ENCODE peak calls at places on chromosomes 11 and 22, in five cellular contexts. U is MV-4-11, F is IMR-90, Z is H7, X is anterior cingulate cortex. K is an unnamed sample.

GRCh38 chr11:118913411-118914125 is 12.2 kb downstream of the BCL9L start:
- DNase-seq in Z (peak), U (no peak), F (no peak), X (peak), K (no peak)

GRCh38 chr11:33689089-33689488 is 11.5 kb downstream of the C11orf91 start:
- DNase-seq in F (no peak), X (no peak), Z (no peak), U (no peak), K (no peak)

GRCh38 chr11:131111775-131112174 is 195.5 kb upstream of the SNX19 start:
- DNase-seq in U (no peak), F (no peak), X (no peak), Z (no peak), K (no peak)

GRCh38 chr11:35216962-35217667 is 78.1 kb downstream of the CD44 start:
- DNase-seq in F (no peak), U (no peak), Z (no peak), X (no peak), K (no peak)

GRCh38 chr11:133946541-133947297 is 10.0 kb downstream of the IGSF9B start:
- DNase-seq in U (no peak), Z (peak), X (peak), F (no peak), K (peak)

GRCh38 chr11:36007127-36007824 is 63.4 kb downstream of the LDLRAD3 start:
- DNase-seq in X (no peak), U (no peak), F (no peak), Z (no peak), K (no peak)

GRCh38 chr11:122202951-122203456 is 87.0 kb upstream of the BLID start:
- DNase-seq in U (peak), X (peak), Z (peak), F (peak), K (peak)

GRCh38 chr22:24021304-24021703 is 10.2 kb downstream of the CABIN1 start:
- DNase-seq in U (no peak), X (no peak), F (no peak), Z (no peak), K (no peak)

GRCh38 chr11:17906436-17906835 is 106.4 kb downstream of the SERGEF start:
- DNase-seq in F (no peak), X (no peak), Z (peak), U (no peak), K (peak)

GRCh38 chr22:29030618-29031235 is 30.9 kb downstream of the C22orf31 start:
- DNase-seq in X (peak), Z (peak), F (peak), U (no peak), K (peak)

GRCh38 chr11:83724704-83725114 is 438.5 kb upstream of the CCDC90B start:
- DNase-seq in Z (peak), X (peak), F (no peak), U (no peak), K (peak)

GRCh38 chr11:57406337-57406904 is 16.0 kb upstream of the PRG2 start:
- DNase-seq in X (no peak), Z (no peak), U (peak), F (peak), K (no peak)

GRCh38 chr11:64400096-64400495 is 41.1 kb downstream of the RPS6KA4 start:
- DNase-seq in U (peak), Z (no peak), F (no peak), X (no peak), K (no peak)

GRCh38 chr11:119460582-119460981 is 37.6 kb upstream of the THY1 start:
- DNase-seq in F (peak), U (no peak), X (no peak), Z (no peak), K (no peak)

GRCh38 chr11:116703421-116703820 is 69.4 kb downstream of the BUD13 start:
- DNase-seq in X (peak), U (peak), Z (peak), F (no peak), K (peak)

GRCh38 chr11:19398772-19399542 is 158.2 kb upstream of the E2F8 start:
- DNase-seq in Z (no peak), X (no peak), F (peak), U (no peak), K (no peak)

GRCh38 chr22:49350441-49351121 is 477.1 kb downstream of the BRD1 start:
- DNase-seq in X (no peak), Z (no peak), F (no peak), U (no peak), K (no peak)

GRCh38 chr11:44402466-44403075 is 92.6 kb upstream of the ALX4 start:
- DNase-seq in U (no peak), Z (no peak), X (no peak), F (no peak), K (no peak)

GRCh38 chr11:12625438-12626071 is 48.7 kb upstream of the TEAD1 start:
- DNase-seq in X (no peak), Z (no peak), U (peak), F (peak), K (no peak)

GRCh38 chr11:23563591-23563990 is 703.3 kb upstream of the CCDC179 start:
- DNase-seq in F (no peak), U (no peak), Z (no peak), X (no peak), K (no peak)

GRCh38 chr11:35994421-35994820 is 50.6 kb downstream of the LDLRAD3 start:
- DNase-seq in U (no peak), F (no peak), Z (no peak), X (no peak), K (no peak)

GRCh38 chr11:75673977-75674582 is 5.2 kb upstream of the MAP6 start:
- DNase-seq in U (peak), X (no peak), Z (no peak), F (peak), K (peak)

GRCh38 chr22:27318516-27318915 is 483.0 kb downstream of the MN1 start:
- DNase-seq in Z (no peak), F (peak), U (peak), X (no peak), K (peak)

GRCh38 chr11:2929880-2930704 is 872 bp upstream of the PHLDA2 start:
- DNase-seq in F (peak), X (no peak), U (peak), Z (peak), K (peak)

K was measured in GM23338.